ENCODE peak calls at places on chromosomes 12 and 14, in seven cellular contexts. E is upper lobe of right lung, Q is body of pancreas, S is GM23248, G is neural progenitor cell, B is fibroblast of lung, Y is psoas muscle. L is an unnamed sample.

GRCh38 chr14:73589128-73589527 is 2.5 kb upstream of the ACOT4 start:
- DNase-seq in Q (no peak), B (no peak), E (no peak), Y (no peak), S (no peak), G (no peak), L (no peak)

GRCh38 chr14:63276492-63277342 is 42.0 kb downstream of the GPHB5 start:
- DNase-seq in Q (no peak), Y (no peak), S (peak), G (peak), B (peak), E (no peak), L (peak)

GRCh38 chr12:26373606-26374495 is 178.5 kb downstream of the SSPN start:
- DNase-seq in S (peak), B (no peak), G (no peak), Q (no peak), Y (no peak), E (no peak), L (no peak)

GRCh38 chr12:91053951-91054715 is 3.7 kb downstream of the KERA start:
- DNase-seq in Q (no peak), G (no peak), S (peak), B (peak), Y (no peak), E (no peak), L (no peak)

GRCh38 chr14:68762944-68763831 is 29.7 kb downstream of the ZFP36L1 start:
- DNase-seq in E (peak), G (peak), S (peak), B (no peak), Q (peak), Y (peak), L (no peak)

GRCh38 chr12:101021911-101022388 is 188.1 kb downstream of the SLC5A8 start:
- DNase-seq in G (no peak), Y (no peak), S (peak), B (peak), E (no peak), Q (no peak), L (no peak)

GRCh38 chr12:96194901-96195844 is 998 bp downstream of the ELK3 start:
- DNase-seq in G (peak), B (peak), S (peak), Y (peak), Q (peak), E (peak), L (no peak)

GRCh38 chr14:24162083-24162482 is 1.0 kb downstream of the IRF9 start:
- DNase-seq in G (no peak), S (peak), Q (no peak), Y (no peak), E (no peak), B (no peak), L (no peak)

GRCh38 chr12:6863586-6864321 is 3.6 kb upstream of the TPI1 start:
- DNase-seq in B (no peak), G (no peak), Q (no peak), E (no peak), Y (no peak), S (no peak), L (no peak)

GRCh38 chr12:59742831-59743230 is 147.0 kb downstream of the SLC16A7 start:
- DNase-seq in S (peak), G (no peak), Y (no peak), E (no peak), B (peak), Q (no peak), L (no peak)

GRCh38 chr12:131589966-131590365 is 120.9 kb upstream of the SFSWAP start:
- DNase-seq in B (no peak), S (no peak), E (no peak), Y (no peak), G (no peak), Q (no peak), L (no peak)

GRCh38 chr12:59657711-59658110 is 61.9 kb downstream of the SLC16A7 start:
- DNase-seq in B (no peak), G (no peak), E (no peak), Y (no peak), Q (no peak), S (no peak), L (no peak)

GRCh38 chr12:45695035-45695434 is 34.5 kb upstream of the ARID2 start:
- DNase-seq in E (no peak), B (no peak), S (no peak), Q (no peak), Y (no peak), G (no peak), L (no peak)

GRCh38 chr14:24057867-24058259 is 6.1 kb downstream of the CARMIL3 start:
- DNase-seq in B (no peak), S (no peak), Q (peak), Y (no peak), G (no peak), E (peak), L (no peak)

GRCh38 chr14:91893659-91894058 is 26.3 kb upstream of the TC2N start:
- DNase-seq in Q (no peak), Y (no peak), B (peak), S (peak), G (no peak), E (no peak), L (no peak)

GRCh38 chr12:122021193-122021821 is 377 bp upstream of the BCL7A start:
- DNase-seq in S (peak), G (peak), E (peak), Y (no peak), Q (peak), B (no peak), L (no peak)

GRCh38 chr12:7118914-7119313 is 9.8 kb downstream of the RBP5 start:
- DNase-seq in E (no peak), Q (no peak), B (no peak), S (no peak), Y (no peak), G (no peak), L (no peak)

GRCh38 chr12:11228268-11228879 is 41.1 kb downstream of the PRB3 start:
- DNase-seq in E (no peak), Q (peak), B (peak), S (peak), G (peak), Y (no peak), L (peak)

GRCh38 chr14:101716956-101717662 is 44.4 kb upstream of the PPP2R5C start:
- DNase-seq in E (no peak), S (peak), G (no peak), B (no peak), Q (no peak), Y (no peak), L (no peak)

GRCh38 chr12:48105321-48105866 is 485 bp downstream of the SENP1 start:
- DNase-seq in E (no peak), G (peak), S (peak), B (peak), Q (no peak), Y (no peak), L (no peak)

GRCh38 chr14:21101802-21102413 is 1.0 kb downstream of the TMEM253 start:
- DNase-seq in E (no peak), Q (no peak), G (no peak), Y (no peak), S (no peak), B (no peak), L (no peak)

GRCh38 chr14:32252030-32252670 is 49.1 kb upstream of the RNU6-8 start:
- DNase-seq in G (peak), B (peak), S (peak), Q (peak), Y (no peak), E (no peak), L (peak)

GRCh38 chr14:25516838-25517237 is 466.9 kb upstream of the STXBP6 start:
- DNase-seq in E (no peak), B (no peak), Q (no peak), S (no peak), Y (no peak), G (peak), L (no peak)

GRCh38 chr14:26199599-26200370 is 398.0 kb downstream of the NOVA1 start:
- DNase-seq in S (peak), Q (no peak), Y (no peak), E (no peak), G (no peak), B (peak), L (no peak)

GRCh38 chr12:5259523-5259922 is 172.4 kb upstream of the NTF3 start:
- DNase-seq in Q (no peak), E (no peak), G (no peak), Y (no peak), S (peak), B (no peak), L (no peak)

GRCh38 chr12:14284189-14284722 is 81.2 kb upstream of the ATF7IP start:
- DNase-seq in Q (no peak), Y (no peak), B (peak), E (no peak), S (no peak), G (peak), L (no peak)

GRCh38 chr14:35336171-35337073 is 44.2 kb downstream of the PSMA6 start:
- DNase-seq in Q (peak), G (peak), E (peak), B (peak), S (no peak), Y (peak), L (no peak)

GRCh38 chr12:65946419-65946818 is 122.1 kb downstream of the HMGA2 start:
- DNase-seq in G (no peak), B (no peak), E (no peak), Q (no peak), Y (no peak), S (no peak), L (no peak)

GRCh38 chr12:2507811-2508210 is 287.0 kb upstream of the FKBP4 start:
- DNase-seq in Q (no peak), Y (no peak), E (no peak), B (no peak), G (peak), S (no peak), L (no peak)

GRCh38 chr12:119208626-119209061 is 29.9 kb downstream of the HSPB8 start:
- DNase-seq in G (peak), B (peak), Q (peak), E (no peak), Y (peak), S (peak), L (no peak)

GRCh38 chr12:12898136-12898712 is 6.9 kb downstream of the GPRC5A start:
- DNase-seq in E (no peak), G (no peak), Q (no peak), S (no peak), B (no peak), Y (no peak), L (no peak)
- H3K27ac ChIP-seq in E (no peak), G (no peak), Q (no peak), S (peak), B (no peak), Y (no peak), L (peak)

DNA sequence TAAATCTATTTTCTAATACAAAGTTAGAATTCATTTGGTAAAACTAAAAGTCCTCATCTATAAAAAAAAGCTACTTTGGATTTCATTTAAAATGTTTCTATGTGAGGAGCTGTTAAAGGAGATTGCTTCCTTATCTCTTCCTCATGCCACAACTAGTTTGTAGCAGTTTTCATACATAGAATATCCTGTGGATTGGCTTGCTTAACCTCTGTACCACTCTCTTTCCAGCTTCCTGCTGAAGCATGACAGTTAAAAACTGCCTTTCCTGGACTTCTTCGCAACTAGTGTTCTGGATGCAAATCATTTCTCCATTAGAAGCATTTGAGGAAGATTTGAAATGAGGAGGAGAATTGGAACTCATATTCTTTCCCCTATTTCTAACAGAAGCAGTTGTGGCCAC is 49.6 kb downstream of the ST8SIA1 start:
- DNase-seq in E (no peak), Y (no peak), B (no peak), Q (no peak), G (no peak), S (no peak), L (no peak)
- H3K27ac ChIP-seq in E (no peak), Y (no peak), B (no peak), Q (no peak), G (no peak), S (no peak), L (no peak)

GRCh38 chr14:52786887-52787286 is 4.5 kb downstream of the GNPNAT1 start:
- DNase-seq in S (no peak), Y (no peak), G (no peak), E (no peak), B (no peak), Q (no peak), L (no peak)
- H3K27ac ChIP-seq in S (no peak), Y (no peak), G (no peak), E (no peak), B (no peak), Q (no peak), L (no peak)

DNA sequence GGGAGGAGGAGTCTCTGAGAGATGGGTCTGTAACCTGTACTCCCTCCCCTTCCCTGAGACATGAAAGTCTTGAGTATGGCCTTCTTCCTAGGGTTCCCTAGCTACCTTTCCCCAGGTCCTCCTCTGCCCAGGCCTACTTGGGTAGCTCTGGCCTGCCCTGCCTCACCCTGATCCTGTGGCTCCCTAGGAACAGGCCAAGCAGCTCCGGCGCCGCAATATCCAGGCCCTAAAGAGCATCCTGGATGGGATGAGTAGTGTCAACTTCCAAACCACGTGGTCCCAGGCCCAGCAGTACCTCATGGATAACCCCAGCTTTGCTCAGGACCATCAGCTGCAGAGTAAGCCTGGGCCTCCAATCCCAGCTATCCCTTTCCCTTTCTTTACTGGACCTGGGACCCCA is 12.3 kb downstream of the PRPF40B start:
- DNase-seq in Q (no peak), E (no peak), B (no peak), G (no peak), S (no peak), Y (no peak), L (no peak)
- H3K27ac ChIP-seq in Q (no peak), E (no peak), B (no peak), G (no peak), S (no peak), Y (no peak), L (no peak)

GRCh38 chr12:104638760-104639319 is 182.1 kb downstream of the CHST11 start:
- DNase-seq in Y (no peak), B (no peak), E (no peak), S (no peak), Q (no peak), G (no peak), L (no peak)
- H3K27ac ChIP-seq in Y (no peak), B (no peak), E (peak), S (no peak), Q (no peak), G (no peak), L (no peak)

GRCh38 chr12:123057505-123058265 is 77.2 kb downstream of the ARL6IP4 start:
- DNase-seq in B (no peak), S (no peak), Q (no peak), G (no peak), Y (no peak), E (peak), L (no peak)
- H3K27ac ChIP-seq in B (no peak), S (no peak), Q (no peak), G (no peak), Y (no peak), E (no peak), L (no peak)

L was measured in Panc1.